ENCODE peak calls at places on chromosomes 11 and 22, in four cellular contexts. W is PC-3, G is hepatocyte, U is HCT116. Q is an unnamed sample.

GRCh38 chr11:3223932-3224729 is 5.5 kb upstream of the MRGPRG start:
- DNase-seq in W (no peak), G (no peak), U (no peak), Q (no peak)

GRCh38 chr22:37100589-37101127 is 8.9 kb downstream of the TMPRSS6 start:
- DNase-seq in W (no peak), G (peak), U (no peak), Q (no peak)

GRCh38 chr22:23060612-23061400 is 9.5 kb upstream of the GNAZ start:
- DNase-seq in W (no peak), G (no peak), U (no peak), Q (no peak)

GRCh38 chr11:27972432-27973170 is 135.4 kb downstream of the KIF18A start:
- DNase-seq in W (no peak), G (peak), U (no peak), Q (no peak)

GRCh38 chr22:29265929-29266328 is 1.9 kb downstream of the RHBDD3 start:
- DNase-seq in W (no peak), G (no peak), U (no peak), Q (no peak)

GRCh38 chr11:29328961-29329441 is 687.8 kb downstream of the KCNA4 start:
- DNase-seq in W (peak), G (peak), U (peak), Q (peak)

GRCh38 chr11:32005786-32006406 is 85.0 kb upstream of the RCN1 start:
- DNase-seq in W (peak), G (no peak), U (no peak), Q (no peak)

GRCh38 chr22:42270512-42271190 is at the start of gene TCF20:
- DNase-seq in W (peak), G (peak), U (peak), Q (peak)

GRCh38 chr11:43504316-43504950 is 145.7 kb downstream of the TTC17 start:
- DNase-seq in W (peak), G (no peak), U (peak), Q (peak)

GRCh38 chr11:33557201-33557600 is 143.4 kb downstream of the C11orf91 start:
- DNase-seq in W (peak), G (no peak), U (no peak), Q (no peak)

GRCh38 chr22:46502346-46502745 is 35.1 kb downstream of the CELSR1 start:
- DNase-seq in W (no peak), G (no peak), U (no peak), Q (no peak)

GRCh38 chr11:88414981-88415391 is 77.5 kb upstream of the CTSC start:
- DNase-seq in W (peak), G (no peak), U (no peak), Q (peak)

GRCh38 chr22:44870021-44870420 is 117.6 kb downstream of the ARHGAP8 start:
- DNase-seq in W (peak), G (peak), U (peak), Q (no peak)

GRCh38 chr22:31044262-31044861 is 36.8 kb upstream of the SMTN start:
- DNase-seq in W (no peak), G (no peak), U (no peak), Q (no peak)

GRCh38 chr11:33633251-33634003 is 67.2 kb downstream of the C11orf91 start:
- DNase-seq in W (peak), G (peak), U (peak), Q (no peak)

GRCh38 chr11:10050561-10050960 is 243.5 kb downstream of the SBF2 start:
- DNase-seq in W (peak), G (peak), U (no peak), Q (no peak)

GRCh38 chr22:19832476-19833108 is 22.1 kb downstream of the GNB1L start:
- DNase-seq in W (no peak), G (no peak), U (no peak), Q (no peak)

GRCh38 chr22:30253205-30253852 is 6.8 kb upstream of the LIF start:
- DNase-seq in W (peak), G (peak), U (no peak), Q (no peak)

GRCh38 chr22:25475554-25476022 is 88.9 kb upstream of the GRK3 start:
- DNase-seq in W (no peak), G (peak), U (no peak), Q (no peak)

GRCh38 chr22:48779211-48779643 is 1048.4 kb downstream of the BRD1 start:
- DNase-seq in W (no peak), G (no peak), U (no peak), Q (no peak)

GRCh38 chr22:19337137-19337536 is 45.6 kb upstream of the CLTCL1 start:
- DNase-seq in W (no peak), G (no peak), U (no peak), Q (no peak)

GRCh38 chr22:40479887-40480538 is 109.6 kb downstream of the SGSM3 start:
- DNase-seq in W (peak), G (no peak), U (no peak), Q (no peak)

GRCh38 chr11:116862951-116863350 is 25.5 kb upstream of the APOA1 start:
- DNase-seq in W (no peak), G (no peak), U (no peak), Q (no peak)

GRCh38 chr11:65558002-65558784 is at the start of gene LTBP3:
- DNase-seq in W (peak), G (peak), U (no peak), Q (peak)

GRCh38 chr11:35190804-35191348 is 51.9 kb downstream of the CD44 start:
- DNase-seq in W (no peak), G (peak), U (no peak), Q (no peak)

GRCh38 chr11:57791321-57792059 is 29.9 kb downstream of the CTNND1 start:
- DNase-seq in W (no peak), G (no peak), U (no peak), Q (no peak)

GRCh38 chr22:50607366-50608020 is 6.9 kb downstream of the MAPK8IP2 start:
- DNase-seq in W (no peak), G (no peak), U (no peak), Q (no peak)

GRCh38 chr11:106457727-106458126 is 380.3 kb downstream of the AASDHPPT start:
- DNase-seq in W (peak), G (no peak), U (no peak), Q (no peak)

GRCh38 chr11:27696961-27697360 is 3.3 kb downstream of the BDNF start:
- DNase-seq in W (no peak), G (no peak), U (no peak), Q (no peak)

GRCh38 chr11:65862191-65862735 is 2.0 kb downstream of the MUS81 start:
- DNase-seq in W (no peak), G (no peak), U (no peak), Q (no peak)

GRCh38 chr11:64923944-64924909 is at the start of gene PPP2R5B:
- DNase-seq in W (peak), G (peak), U (peak), Q (peak)

GRCh38 chr11:1048375-1049070 is 12.0 kb upstream of the MUC6 start:
- DNase-seq in W (no peak), G (no peak), U (no peak), Q (no peak)

GRCh38 chr11:15858881-15859280 is 497.5 kb downstream of the SOX6 start:
- DNase-seq in W (no peak), G (no peak), U (no peak), Q (no peak)

GRCh38 chr22:31148953-31149627 is 8.8 kb upstream of the PLA2G3 start:
- DNase-seq in W (peak), G (peak), U (peak), Q (peak)

GRCh38 chr22:45201678-45202332 is 38.1 kb downstream of the NUP50 start:
- DNase-seq in W (peak), G (no peak), U (no peak), Q (no peak)

GRCh38 chr22:18154821-18155390 is 4.9 kb downstream of the USP18 start:
- DNase-seq in W (no peak), G (no peak), U (no peak), Q (no peak)

GRCh38 chr22:50656122-50657070 is 16.2 kb upstream of the SHANK3 start:
- DNase-seq in W (peak), G (no peak), U (no peak), Q (no peak)

GRCh38 chr11:130551388-130551787 is 102.9 kb downstream of the ADAMTS15 start:
- DNase-seq in W (no peak), G (no peak), U (no peak), Q (no peak)

GRCh38 chr11:65013130-65013691 is 749 bp upstream of the ARL2 start:
- DNase-seq in W (peak), G (peak), U (no peak), Q (peak)

DNA sequence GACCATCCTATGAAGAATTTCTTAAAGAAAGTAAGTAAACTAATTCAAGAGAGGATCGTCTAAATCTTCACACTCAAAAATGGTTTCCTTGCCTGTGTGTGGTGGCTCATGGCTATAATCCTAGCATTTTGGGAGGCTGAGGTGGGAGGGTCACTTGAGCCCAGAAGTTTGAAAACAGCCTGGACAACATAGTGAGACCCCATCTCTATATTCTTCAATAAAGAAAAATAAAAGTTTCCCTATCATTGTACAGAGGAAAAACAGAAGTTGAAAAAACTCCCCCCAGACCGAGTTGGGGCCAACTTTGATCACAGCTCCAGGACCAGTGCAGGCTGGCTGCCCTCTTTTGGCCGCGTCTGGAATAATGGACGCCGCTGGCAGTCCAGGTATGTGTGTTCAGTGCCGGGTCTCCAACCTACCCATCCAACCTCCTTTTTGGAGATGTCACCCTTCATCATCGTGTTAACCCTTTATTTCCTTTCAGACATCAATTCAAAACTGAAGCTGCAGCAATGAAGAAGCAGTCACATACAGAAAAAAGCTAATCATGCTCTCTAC is 3.0 kb downstream of the RPS25 start:
- DNase-seq in W (peak), G (peak), U (no peak), Q (no peak)
- H3K4me3 ChIP-seq in W (no peak), G (no peak), U (no peak), Q (no peak)

DNA sequence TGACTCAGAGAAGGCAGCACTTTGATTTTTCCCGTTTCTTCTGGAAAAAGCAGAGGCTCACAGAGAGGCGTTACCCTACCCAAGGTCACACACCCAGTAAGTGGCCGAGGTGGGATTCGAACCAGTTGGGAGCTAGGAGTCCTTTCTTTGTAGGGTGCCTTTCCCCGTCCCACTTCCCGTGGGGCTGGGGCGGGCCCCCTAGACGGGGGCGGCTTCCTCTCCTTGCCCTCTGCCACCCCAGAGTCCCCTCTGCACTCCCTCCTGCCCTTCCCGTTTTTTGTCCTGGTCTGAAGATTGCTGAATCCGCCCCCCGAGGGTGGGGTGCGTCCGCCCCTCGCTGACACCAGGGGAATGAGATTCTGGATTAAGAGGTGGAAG is 747 bp downstream of the TPCN2 start:
- DNase-seq in W (no peak), G (no peak), U (no peak), Q (no peak)
- H2AFZ ChIP-seq in W (peak), G (peak), U (no peak), Q (peak)

DNA sequence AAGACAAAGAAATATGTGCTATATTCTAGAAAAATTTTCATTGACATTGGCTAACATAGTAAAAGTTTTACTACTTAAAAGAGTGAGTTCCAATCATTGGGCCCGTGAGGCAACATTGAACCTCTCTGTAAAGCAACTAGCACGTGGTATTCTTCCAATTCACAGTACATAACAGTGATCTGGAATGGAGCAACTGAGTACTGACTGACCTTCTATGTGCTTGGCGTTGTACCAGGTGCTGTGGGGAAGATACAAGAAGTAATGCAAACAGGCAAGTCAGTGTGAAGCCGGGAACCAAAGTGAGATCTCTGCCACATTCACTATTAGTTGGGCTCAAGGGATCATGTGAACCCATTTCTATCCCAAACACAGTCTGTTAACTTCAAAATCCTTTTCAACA is 62.0 kb upstream of the NCAM1 start:
- DNase-seq in W (no peak), G (no peak), U (no peak), Q (no peak)
- H3K4me2 ChIP-seq in W (no peak), G (no peak), U (no peak), Q (no peak)

DNA sequence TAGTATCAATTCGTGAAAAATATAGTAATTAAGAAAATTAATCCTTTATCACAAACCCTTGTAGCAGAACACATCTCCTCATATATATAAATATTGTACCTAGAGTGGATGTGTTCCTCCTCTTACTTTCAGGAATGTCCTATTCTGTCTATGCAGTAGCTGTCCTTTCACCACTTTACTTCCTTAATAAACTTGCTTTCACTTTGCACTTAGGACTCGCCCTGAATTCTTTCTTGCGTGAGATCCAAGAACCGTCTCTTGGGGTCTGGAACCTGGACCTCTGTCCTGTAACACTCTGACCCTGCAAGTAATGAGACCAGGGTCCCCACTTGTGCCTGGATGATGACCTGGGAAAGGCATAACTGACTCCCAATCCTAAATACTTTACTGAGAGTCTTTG is 69.5 kb downstream of the FAM168A start:
- DNase-seq in W (no peak), G (no peak), U (no peak), Q (no peak)
- H3K4me3 ChIP-seq in W (no peak), G (no peak), U (no peak), Q (no peak)

GRCh38 chr22:39147335-39148023 is 5.0 kb downstream of the CBX7 start:
- DNase-seq in W (no peak), G (no peak), U (no peak), Q (no peak)

GRCh38 chr22:39144101-39144815 is 8.2 kb downstream of the CBX7 start:
- DNase-seq in W (peak), G (peak), U (no peak), Q (peak)

GRCh38 chr22:39148024-39148726 is 4.3 kb downstream of the CBX7 start:
- DNase-seq in W (no peak), G (no peak), U (no peak), Q (no peak)

GRCh38 chr22:39148727-39149535 is 3.5 kb downstream of the CBX7 start:
- DNase-seq in W (no peak), G (peak), U (no peak), Q (peak)

GRCh38 chr22:39146256-39147101 is 6.0 kb downstream of the CBX7 start:
- DNase-seq in W (no peak), G (no peak), U (no peak), Q (no peak)
- H2AFZ ChIP-seq in W (peak), G (peak), U (no peak), Q (no peak)

GRCh38 chr11:6656936-6657335 is 1.3 kb upstream of the DCHS1 start:
- DNase-seq in W (no peak), G (no peak), U (no peak), Q (no peak)
- H3K4me2 ChIP-seq in W (no peak), G (peak), U (no peak), Q (no peak)

GRCh38 chr11:118876261-118876660 is 7.4 kb upstream of the CXCR5 start:
- DNase-seq in W (no peak), G (no peak), U (no peak), Q (no peak)
- H3K4me3 ChIP-seq in W (no peak), G (no peak), U (no peak), Q (no peak)

GRCh38 chr11:20056109-20057054 is 103.9 kb downstream of the DBX1 start:
- DNase-seq in W (no peak), G (no peak), U (no peak), Q (no peak)
- H2AFZ ChIP-seq in W (no peak), G (no peak), U (no peak), Q (no peak)

GRCh38 chr22:35567214-35567792 is 26.7 kb downstream of the RASD2 start:
- DNase-seq in W (no peak), G (no peak), U (no peak), Q (no peak)
- H3K4me2 ChIP-seq in W (no peak), G (no peak), U (no peak), Q (no peak)

GRCh38 chr11:59785818-59786217 is 24.8 kb downstream of the MRPL16 start:
- DNase-seq in W (no peak), G (no peak), U (no peak), Q (no peak)
- H3K4me3 ChIP-seq in W (no peak), G (no peak), U (no peak), Q (no peak)

Q was measured in MM.1S.